ENCODE peak calls at places on chromosomes 4 and X, in five cellular contexts. D, S, W, O and E are unnamed samples. For H3K9me3, the result is how much of the 10 kb centered on the place peaks cover.

GRCh38 chrX:115957862-115958490 is 212.6 kb upstream of the AGTR2 start:
- DNase-seq in O (no peak), D (no peak), S (no peak), W (no peak), E (no peak)

GRCh38 chr4:71540749-71541269 is 202.0 kb downstream of the SLC4A4 start:
- DNase-seq in D (no peak), O (no peak), W (no peak), S (no peak), E (no peak)

GRCh38 chrX:40996886-40997530 is 88.2 kb upstream of the USP9X start:
- DNase-seq in W (no peak), S (peak), D (no peak), O (no peak), E (no peak)

GRCh38 chr4:139916041-139916440 is 237.9 kb downstream of the MAML3 start:
- DNase-seq in W (no peak), D (no peak), S (no peak), O (no peak), E (no peak)

GRCh38 chrX:133171962-133172708 is 46.0 kb downstream of the TFDP3 start:
- DNase-seq in D (no peak), O (no peak), S (no peak), W (no peak), E (no peak)

GRCh38 chr4:143581331-143581961 is 67.9 kb downstream of the SMARCA5 start:
- DNase-seq in S (no peak), D (no peak), O (no peak), W (no peak), E (no peak)

GRCh38 chr4:56570041-56570440 is 64.5 kb downstream of the ARL9 start:
- DNase-seq in W (no peak), O (no peak), D (no peak), S (no peak), E (no peak)

GRCh38 chrX:53223955-53224859 is 800 bp downstream of the KDM5C start:
- DNase-seq in S (no peak), D (no peak), O (no peak), W (no peak), E (peak)

GRCh38 chr4:83011779-83012630 is 1.4 kb upstream of the LIN54 start:
- DNase-seq in W (no peak), O (peak), S (peak), D (peak), E (no peak)

GRCh38 chr4:6724461-6725111 is 8.6 kb downstream of the BLOC1S4 start:
- DNase-seq in D (no peak), S (no peak), W (no peak), O (no peak), E (no peak)

GRCh38 chr4:94757192-94758140 is at the start of gene BMPR1B:
- DNase-seq in S (no peak), D (no peak), O (no peak), W (no peak), E (no peak)

GRCh38 chrX:118802857-118803256 is 20.8 kb upstream of the ZCCHC12 start:
- DNase-seq in S (peak), W (no peak), O (no peak), D (no peak), E (no peak)

GRCh38 chrX:136725446-136726104 is 55.2 kb downstream of the ARHGEF6 start:
- DNase-seq in W (no peak), S (no peak), D (no peak), O (no peak), E (no peak)

GRCh38 chrX:151708821-151709220 is 7.0 kb upstream of the FATE1 start:
- DNase-seq in W (no peak), S (no peak), D (peak), O (no peak), E (no peak)

GRCh38 chrX:19867411-19867732 is 20.0 kb downstream of the SH3KBP1 start:
- DNase-seq in O (no peak), W (no peak), D (no peak), S (peak), E (no peak)

GRCh38 chrX:15853586-15854079 is 980 bp downstream of the AP1S2 start:
- DNase-seq in S (no peak), W (no peak), O (no peak), D (no peak), E (no peak)

GRCh38 chrX:153065389-153065788 is 6.9 kb upstream of the PNMA6A start:
- DNase-seq in D (no peak), O (no peak), W (no peak), S (no peak), E (no peak)

GRCh38 chrX:101206471-101206870 is 13.1 kb upstream of the DRP2 start:
- DNase-seq in W (no peak), S (no peak), O (no peak), D (no peak), E (no peak)

GRCh38 chrX:8433296-8434094 is 31.1 kb upstream of the VCX3B start:
- DNase-seq in W (no peak), O (no peak), S (no peak), D (no peak), E (no peak)

GRCh38 chrX:2521927-2522386 is 21.2 kb upstream of the DHRSX start:
- DNase-seq in W (no peak), S (no peak), O (no peak), D (no peak), E (no peak)

GRCh38 chr4:99587803-99588202 is 13.2 kb downstream of the MTTP start:
- DNase-seq in O (no peak), S (no peak), D (no peak), W (no peak), E (no peak)

GRCh38 chr4:12932203-12932788 is 551.8 kb downstream of the RAB28 start:
- DNase-seq in D (no peak), W (no peak), S (no peak), O (no peak), E (no peak)

GRCh38 chr4:151865744-151866143 is 104.9 kb upstream of the GATB start:
- DNase-seq in S (no peak), D (no peak), W (no peak), O (no peak), E (no peak)

GRCh38 chrX:42097491-42097890 is 174.1 kb upstream of the CASK start:
- DNase-seq in D (no peak), S (no peak), O (no peak), W (no peak), E (no peak)

GRCh38 chr4:177242651-177243296 is 66.9 kb upstream of the NEIL3 start:
- DNase-seq in O (no peak), D (no peak), W (no peak), S (no peak), E (no peak)

GRCh38 chr4:3375688-3376087 is 66.1 kb upstream of the HGFAC start:
- DNase-seq in D (no peak), W (no peak), S (no peak), O (no peak), E (no peak)

GRCh38 chr4:113131146-113131545 is 81.7 kb downstream of the ANK2 start:
- DNase-seq in O (no peak), S (no peak), W (no peak), D (no peak), E (no peak)

GRCh38 chr4:7774301-7775019 is 165.2 kb downstream of the AFAP1 start:
- DNase-seq in O (peak), W (no peak), S (no peak), D (no peak), E (no peak)
- H3K9me3 ChIP-seq in O (under half), W (under half), S (under half), D (under half), E (under half)

GRCh38 chr4:105634402-105634801 is 74.1 kb downstream of the INTS12 start:
- DNase-seq in O (no peak), W (no peak), D (no peak), S (no peak), E (no peak)
- H3K4me3 ChIP-seq in O (no peak), W (no peak), D (no peak), S (no peak), E (no peak)

GRCh38 chr4:1855334-1856070 is 454 bp downstream of the LETM1 start:
- DNase-seq in D (peak), O (no peak), S (no peak), W (no peak), E (no peak)
- H3K27ac ChIP-seq in D (peak), O (peak), S (peak), W (peak), E (peak)

GRCh38 chrX:619812-620493 is 10.6 kb upstream of the SHOX start:
- DNase-seq in W (no peak), O (no peak), D (no peak), S (no peak), E (no peak)

GRCh38 chrX:619451-619811 is 11.2 kb upstream of the SHOX start:
- DNase-seq in D (no peak), W (no peak), O (no peak), S (no peak), E (no peak)

GRCh38 chrX:617401-617800 is 13.2 kb upstream of the SHOX start:
- DNase-seq in O (no peak), S (no peak), D (no peak), W (no peak), E (no peak)

GRCh38 chrX:617891-618290 is 12.7 kb upstream of the SHOX start:
- DNase-seq in O (no peak), D (no peak), W (no peak), S (no peak), E (no peak)

DNA sequence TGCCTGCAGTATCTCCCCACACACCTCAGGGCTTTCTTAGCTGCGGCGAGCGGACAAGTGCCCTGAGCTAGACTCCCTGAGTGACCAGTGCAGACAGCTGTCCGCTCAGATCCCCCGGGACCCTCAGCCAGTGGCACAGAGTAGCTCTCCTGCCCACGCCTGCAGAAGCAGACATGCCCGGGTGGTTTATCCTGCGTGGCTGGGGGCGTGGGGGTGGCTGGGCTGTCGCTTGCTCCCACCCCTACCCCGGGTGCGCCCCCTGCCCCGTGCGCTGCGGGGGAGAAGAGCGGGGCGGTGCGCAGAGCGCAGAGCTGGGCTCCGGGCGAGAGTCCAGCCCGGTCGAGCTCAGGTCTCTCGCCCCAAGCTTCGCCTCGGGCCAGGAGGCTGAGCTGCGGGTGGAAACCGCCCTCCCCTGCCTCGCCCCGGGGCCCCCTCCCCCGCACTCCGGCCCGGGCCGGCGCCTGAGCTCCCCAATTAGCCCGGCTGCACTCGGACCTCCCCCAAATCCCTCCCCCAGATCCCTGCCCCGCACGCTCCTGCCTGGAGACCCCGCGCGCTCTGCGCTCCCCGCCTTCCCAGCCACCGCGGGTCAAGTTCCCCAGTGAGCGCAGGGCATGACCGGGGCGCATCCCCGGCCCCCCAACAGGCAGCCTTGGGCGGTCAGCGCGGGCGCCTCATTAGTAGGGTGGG is 11.7 kb upstream of the SHOX start:
- DNase-seq in S (no peak), D (no peak), W (no peak), O (no peak), E (no peak)
- H3K9me3 ChIP-seq in S (under half), D (under half), W (under half), O (under half), E (under half)

DNA sequence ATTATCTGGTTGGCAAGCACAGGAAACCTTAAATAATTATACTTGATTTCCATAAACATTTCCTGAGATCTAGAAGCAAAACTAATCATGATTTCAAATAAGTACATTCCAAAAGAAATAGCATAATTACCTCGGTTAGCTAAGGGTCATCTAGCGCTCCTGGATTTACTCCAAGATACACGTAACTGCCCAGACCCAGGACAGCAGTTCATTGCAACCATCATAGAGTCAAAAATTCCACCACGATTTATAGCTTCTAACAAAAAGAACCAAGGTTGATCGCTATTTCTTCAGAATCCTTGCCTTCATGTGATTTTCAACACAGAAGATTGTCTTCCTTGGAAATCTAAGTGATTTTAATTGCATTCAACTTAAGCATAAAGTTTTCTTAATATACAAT is 1235.5 kb upstream of the TENM3 start:
- DNase-seq in O (no peak), S (no peak), D (no peak), W (no peak), E (no peak)
- H3K4me3 ChIP-seq in O (no peak), S (no peak), D (no peak), W (no peak), E (no peak)

DNA sequence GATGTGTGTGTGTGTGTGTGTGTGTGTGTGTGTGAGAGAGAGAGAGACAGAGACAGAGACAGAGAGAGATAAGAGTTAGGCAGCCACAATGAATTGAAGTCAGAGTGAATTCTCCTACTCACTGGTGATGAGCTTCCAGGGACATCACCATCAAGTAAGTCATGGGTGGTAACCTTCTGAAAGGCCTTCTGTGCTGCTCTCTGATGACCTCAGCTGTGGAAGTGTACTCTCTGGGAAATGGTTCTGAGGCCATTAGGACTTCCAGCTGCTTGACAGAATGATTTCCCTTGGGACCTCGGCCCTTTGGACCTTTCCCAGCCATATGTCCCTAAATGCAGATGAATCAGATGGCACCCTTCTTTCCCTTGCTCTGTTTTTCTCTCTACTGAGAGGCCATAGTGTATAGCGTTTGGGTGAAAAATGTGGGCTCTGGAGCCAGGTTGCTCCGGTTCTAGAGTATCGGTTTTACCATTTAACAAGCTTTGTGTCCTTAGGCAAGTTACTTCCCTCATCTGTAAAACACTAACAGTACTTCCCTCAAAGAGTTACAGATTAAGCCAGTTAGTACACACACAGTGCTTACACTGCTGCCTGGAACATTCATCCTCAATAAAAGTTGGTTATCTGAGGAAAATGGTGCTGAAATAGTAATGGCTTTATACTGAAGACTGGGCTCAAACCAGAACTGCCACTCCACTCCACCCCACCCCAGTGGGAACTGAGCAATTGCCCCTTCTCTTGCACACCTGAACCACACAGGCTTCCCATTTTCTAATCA is 7.6 kb downstream of the SEPTIN11 start:
- DNase-seq in O (no peak), S (peak), W (no peak), D (peak), E (no peak)
- H3K27ac ChIP-seq in O (no peak), S (no peak), W (no peak), D (no peak), E (no peak)

GRCh38 chrX:103734125-103734760 is 23.5 kb downstream of the TMEM31 start:
- DNase-seq in S (no peak), D (no peak), O (no peak), W (no peak), E (no peak)
- H3K9me3 ChIP-seq in S (under half), D (under half), O (under half), W (under half), E (under half)

GRCh38 chr4:90840828-90841227 is 713.6 kb downstream of the CCSER1 start:
- DNase-seq in O (no peak), S (no peak), D (no peak), W (no peak), E (no peak)

GRCh38 chr4:90837241-90837640 is 710.0 kb downstream of the CCSER1 start:
- DNase-seq in S (no peak), O (no peak), W (no peak), D (no peak), E (no peak)

GRCh38 chr4:90845777-90846176 is 718.6 kb downstream of the CCSER1 start:
- DNase-seq in S (no peak), O (no peak), W (no peak), D (no peak), E (no peak)

GRCh38 chr4:90841676-90842075 is 714.5 kb downstream of the CCSER1 start:
- DNase-seq in W (no peak), S (no peak), D (no peak), O (no peak), E (no peak)

DNA sequence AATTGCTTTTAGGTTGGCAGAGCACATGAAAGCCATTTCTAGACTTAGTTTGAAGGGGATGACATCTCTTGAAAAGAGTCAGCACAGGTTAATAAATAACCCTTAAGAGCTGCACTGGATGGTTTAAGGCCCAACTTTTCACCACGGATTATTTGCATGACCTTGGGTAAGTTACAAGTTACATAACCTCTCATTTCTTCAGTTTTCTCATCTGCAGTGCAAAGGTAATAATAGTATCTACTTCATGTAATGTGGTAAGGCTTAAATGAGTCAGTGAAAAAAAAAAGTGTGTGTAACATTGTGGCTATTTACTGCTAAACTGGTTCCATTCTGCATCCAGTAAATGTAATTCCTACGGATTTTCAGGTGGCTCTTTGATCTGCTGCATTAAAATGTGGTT is 715.8 kb downstream of the CCSER1 start:
- DNase-seq in S (no peak), O (no peak), D (no peak), W (no peak), E (no peak)
- H3K4me3 ChIP-seq in S (no peak), O (no peak), D (no peak), W (no peak), E (no peak)

GRCh38 chr4:78584863-78585576 is 33.5 kb downstream of the ANXA3 start:
- DNase-seq in S (no peak), D (peak), W (no peak), O (no peak), E (no peak)
- H3K27ac ChIP-seq in S (no peak), D (no peak), W (no peak), O (no peak), E (no peak)